ENCODE peak calls at places on chromosomes 16 and 17, in six cellular contexts. I is bronchial epithelial cell; B is thyroid gland; O is CD4-positive, alpha-beta T cell; K is GM12865; J is fibroblast of mammary gland. N is an unnamed sample.

GRCh38 chr16:588889-589657 is 793 bp upstream of the RAB40C start:
- DNase-seq in J (peak), B (peak), I (peak), K (peak), O (peak), N (peak)

GRCh38 chr16:85659805-85660511 is 28.8 kb downstream of the GINS2 start:
- DNase-seq in B (peak), K (peak), O (peak), I (peak), J (peak), N (peak)

GRCh38 chr17:29619251-29619650 is 3.5 kb downstream of the CORO6 start:
- DNase-seq in O (no peak), K (no peak), I (peak), B (peak), J (peak), N (no peak)

GRCh38 chr17:14582996-14583395 is 282.1 kb downstream of the HS3ST3B1 start:
- DNase-seq in B (no peak), I (no peak), O (no peak), K (no peak), J (no peak), N (no peak)

GRCh38 chr16:19588661-19589060 is 33.2 kb downstream of the VPS35L start:
- DNase-seq in B (no peak), O (no peak), I (no peak), J (peak), K (no peak), N (no peak)

GRCh38 chr17:18185832-18186231 is 2.2 kb downstream of the ALKBH5 start:
- DNase-seq in O (no peak), B (no peak), J (peak), K (peak), I (no peak), N (no peak)

GRCh38 chr16:57383276-57384247 is 11.3 kb downstream of the CX3CL1 start:
- DNase-seq in B (no peak), K (no peak), J (peak), O (no peak), I (no peak), N (no peak)

GRCh38 chr17:57747221-57748017 is 2.3 kb upstream of the CCDC182 start:
- DNase-seq in J (peak), B (peak), K (peak), O (peak), I (peak), N (no peak)

GRCh38 chr16:61909074-61909473 is 127.2 kb downstream of the CDH8 start:
- DNase-seq in I (no peak), K (no peak), J (no peak), O (no peak), B (no peak), N (no peak)

GRCh38 chr16:19017179-19017578 is 33.4 kb downstream of the TMC7 start:
- DNase-seq in B (no peak), O (no peak), I (no peak), J (no peak), K (no peak), N (no peak)

GRCh38 chr16:85249418-85249817 is 137.1 kb upstream of the CIBAR2 start:
- DNase-seq in O (no peak), B (no peak), I (no peak), K (no peak), J (no peak), N (no peak)

GRCh38 chr17:49439673-49440571 is 25.2 kb upstream of the PHB1 start:
- DNase-seq in K (no peak), J (peak), B (no peak), I (no peak), O (no peak), N (no peak)

GRCh38 chr17:12667299-12667958 is 1.7 kb downstream of the MYOCD start:
- DNase-seq in B (peak), I (peak), J (peak), O (no peak), K (peak), N (peak)

GRCh38 chr16:57187508-57187854 is 1.4 kb downstream of the RSPRY1 start:
- DNase-seq in O (no peak), I (no peak), B (peak), J (no peak), K (peak), N (no peak)

GRCh38 chr17:37490022-37490587 is 414 bp downstream of the DUSP14 start:
- DNase-seq in J (peak), K (peak), O (peak), B (peak), I (peak), N (peak)
- TF ChIP-seq CTCF in J (no peak), K (peak), O (peak), B (no peak), I (no peak), N (peak)

GRCh38 chr17:6435051-6435450 is at the start of gene AIPL1:
- DNase-seq in O (no peak), J (no peak), B (no peak), I (no peak), K (no peak), N (no peak)

GRCh38 chr17:6437466-6437865 is 2.5 kb upstream of the AIPL1 start:
- DNase-seq in I (no peak), O (no peak), B (no peak), J (no peak), K (no peak), N (no peak)

GRCh38 chr17:6439951-6440350 is 4.3 kb upstream of the PIMREG start:
- DNase-seq in J (no peak), B (no peak), O (no peak), I (no peak), K (no peak), N (no peak)

GRCh38 chr17:6437956-6438355 is 3.0 kb upstream of the AIPL1 start:
- DNase-seq in K (no peak), I (no peak), J (no peak), O (no peak), B (no peak), N (no peak)

DNA sequence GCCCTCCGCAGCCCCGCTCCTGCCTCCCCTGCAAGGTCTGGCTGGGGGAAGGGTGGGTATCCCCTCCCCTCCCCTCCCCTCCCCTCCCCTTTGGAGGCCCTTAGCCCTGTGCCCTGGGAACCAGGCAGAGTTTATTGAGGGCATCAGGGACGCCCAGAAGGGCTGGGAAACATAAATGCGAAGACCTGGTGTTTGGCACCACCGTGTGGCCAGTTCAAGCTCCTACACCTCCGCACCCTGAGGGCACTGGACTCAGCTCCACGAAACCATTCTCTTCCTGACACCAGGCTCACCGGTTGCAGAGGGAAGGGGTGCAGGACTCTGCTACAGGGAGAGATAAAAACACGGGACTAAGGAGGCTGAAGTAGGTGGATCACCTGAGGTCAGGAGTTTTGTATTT is 1.0 kb upstream of the AIPL1 start:
- DNase-seq in J (peak), I (peak), B (peak), O (peak), K (peak), N (peak)
- TF ChIP-seq CTCF in J (peak), I (peak), B (peak), O (peak), K (peak), N (peak)

GRCh38 chr17:7744416-7744815 is 26.9 kb downstream of the DNAH2 start:
- DNase-seq in K (no peak), I (no peak), B (no peak), J (no peak), O (no peak), N (no peak)

GRCh38 chr17:7748098-7748775 is 30.7 kb downstream of the DNAH2 start:
- DNase-seq in O (no peak), K (no peak), I (no peak), B (no peak), J (peak), N (no peak)

GRCh38 chr17:7742729-7743128 is 25.2 kb downstream of the DNAH2 start:
- DNase-seq in J (no peak), K (no peak), O (no peak), I (no peak), B (no peak), N (no peak)

GRCh38 chr17:7747586-7747985 is 30.0 kb downstream of the DNAH2 start:
- DNase-seq in O (no peak), J (peak), K (no peak), B (no peak), I (no peak), N (no peak)

DNA sequence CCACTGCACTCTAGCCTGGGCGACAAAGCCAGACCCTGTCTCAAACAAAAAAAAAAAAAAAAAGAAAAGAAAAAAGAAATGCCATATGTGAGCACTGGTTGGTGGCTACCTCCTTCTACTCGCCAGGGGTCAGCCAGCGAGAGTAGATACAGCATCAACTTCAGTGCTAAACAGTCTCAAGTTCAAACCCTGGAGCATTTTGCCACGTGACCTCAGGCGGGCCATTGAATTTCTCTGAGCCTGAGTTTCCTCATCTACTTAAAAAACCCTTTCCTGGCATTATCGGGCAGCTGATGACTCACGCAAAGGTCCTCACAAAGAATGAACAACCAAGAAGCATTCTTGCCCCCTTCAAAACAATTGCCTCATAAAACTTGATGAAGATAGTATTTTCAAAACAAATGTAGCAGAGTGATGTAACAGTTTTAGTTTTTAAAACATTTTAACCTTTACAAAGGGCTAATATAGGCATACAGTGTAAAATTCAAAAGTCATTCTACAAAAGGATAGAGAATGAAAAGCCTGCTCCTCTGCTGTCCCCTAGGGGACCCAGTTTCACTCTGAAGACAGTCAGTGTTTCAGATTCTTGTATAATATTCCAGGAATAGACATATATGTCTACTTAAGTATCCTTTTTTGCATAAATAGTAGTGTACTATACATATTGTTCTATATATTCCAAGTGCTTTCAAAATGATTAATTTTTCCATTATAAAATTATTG is 28.4 kb downstream of the DNAH2 start:
- DNase-seq in I (peak), O (no peak), J (peak), B (no peak), K (no peak), N (no peak)
- TF ChIP-seq CTCF in I (no peak), O (no peak), J (peak), B (no peak), K (no peak), N (peak)

GRCh38 chr17:6421700-6422604 is 13.0 kb downstream of the AIPL1 start:
- DNase-seq in O (peak), B (peak), K (peak), J (peak), I (peak), N (peak)

GRCh38 chr17:6422654-6423241 is 12.2 kb downstream of the AIPL1 start:
- DNase-seq in B (no peak), J (no peak), I (no peak), K (no peak), O (no peak), N (no peak)

GRCh38 chr17:6423931-6424330 is 11.0 kb downstream of the AIPL1 start:
- DNase-seq in K (no peak), B (no peak), I (no peak), O (no peak), J (no peak), N (no peak)

GRCh38 chr17:6415616-6416015 is 19.3 kb downstream of the AIPL1 start:
- DNase-seq in B (no peak), J (no peak), I (no peak), K (no peak), O (no peak), N (no peak)

DNA sequence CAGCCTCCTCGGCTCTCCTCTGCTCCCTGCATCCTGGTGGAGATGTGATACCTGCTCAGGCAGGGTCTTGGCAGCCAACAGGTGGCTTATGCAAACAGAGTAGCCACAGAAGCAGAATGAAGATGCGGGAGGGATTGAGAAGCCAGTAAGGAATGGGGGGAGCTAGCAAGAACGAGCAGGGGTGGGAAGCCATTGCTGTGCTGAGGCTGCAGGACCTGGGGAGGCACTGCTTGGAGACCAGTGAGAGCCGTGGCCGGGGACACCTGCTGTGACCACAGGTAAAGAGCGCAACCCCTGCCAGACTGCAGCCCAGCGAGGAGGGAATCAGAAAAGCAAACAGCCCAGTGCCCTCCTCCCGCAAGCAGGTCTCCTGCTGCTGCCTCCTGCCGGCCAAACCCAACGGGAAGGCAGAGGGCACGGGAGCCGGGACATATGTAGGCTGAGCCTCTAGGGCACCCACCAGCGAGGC is 14.7 kb downstream of the AIPL1 start:
- DNase-seq in K (peak), B (no peak), J (peak), O (no peak), I (no peak), N (peak)
- TF ChIP-seq CTCF in K (peak), B (no peak), J (peak), O (no peak), I (peak), N (peak)

GRCh38 chr16:10136916-10137315 is 45.3 kb downstream of the GRIN2A start:
- DNase-seq in K (no peak), O (no peak), J (no peak), I (no peak), B (no peak), N (no peak)
- TF ChIP-seq CTCF in K (no peak), O (no peak), J (no peak), I (no peak), B (no peak), N (peak)

DNA sequence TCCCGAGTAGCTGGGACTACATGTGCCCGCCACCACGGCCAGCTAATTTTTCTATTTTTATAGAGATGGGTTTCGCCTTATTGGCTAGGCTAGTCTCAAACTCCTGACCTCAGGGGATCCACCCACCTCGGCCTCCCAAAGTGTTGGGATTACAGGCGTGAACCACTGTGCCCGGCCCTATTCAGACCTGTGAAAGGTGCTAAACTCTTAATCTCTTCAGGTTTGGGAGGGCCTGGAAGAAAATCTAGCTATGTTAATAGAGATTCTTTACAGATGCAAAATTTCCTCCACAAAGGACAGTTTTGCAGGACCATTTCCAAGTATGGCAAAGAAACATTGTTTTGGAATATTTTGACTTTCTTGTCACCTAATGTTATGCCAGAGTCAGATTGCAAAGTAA is 3.1 kb upstream of the PLA2G15 start:
- DNase-seq in J (no peak), B (no peak), I (no peak), O (no peak), K (no peak), N (no peak)
- TF ChIP-seq CTCF in J (no peak), B (no peak), I (no peak), O (no peak), K (no peak), N (no peak)

GRCh38 chr17:45284176-45285140 is 22.6 kb upstream of the SPATA32 start:
- DNase-seq in O (peak), B (no peak), I (peak), K (peak), J (no peak), N (no peak)
- TF ChIP-seq CTCF in O (no peak), B (no peak), I (peak), K (peak), J (peak), N (peak)

DNA sequence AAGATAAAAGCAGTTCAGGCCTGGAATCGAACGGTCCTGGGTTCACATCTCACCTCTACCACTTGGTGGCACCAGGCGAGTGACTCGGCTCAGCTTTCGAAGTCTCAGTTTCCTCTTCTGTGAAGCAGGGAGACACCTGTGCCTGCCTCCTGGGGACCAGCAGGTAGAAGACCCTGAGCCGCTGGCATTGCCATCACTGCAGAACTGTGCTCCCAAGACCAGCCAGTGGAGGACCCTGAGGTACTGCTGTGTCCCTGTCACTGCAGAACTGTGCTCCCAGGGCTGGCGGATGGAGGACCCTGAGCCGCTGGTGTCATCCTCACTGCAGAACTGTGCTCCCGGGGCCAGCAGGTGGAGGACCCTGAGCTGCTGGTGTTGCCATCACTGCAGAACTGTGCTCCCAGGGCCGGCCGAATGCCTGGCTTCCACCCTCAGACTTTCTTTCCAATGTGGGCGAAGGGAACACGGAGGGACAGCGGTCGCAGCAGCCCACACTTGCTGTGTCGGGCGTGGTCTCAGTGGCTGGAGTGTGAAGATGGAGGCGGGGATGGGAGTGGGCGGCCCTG is 8.7 kb upstream of the SLC7A5 start:
- DNase-seq in K (peak), I (no peak), B (no peak), O (no peak), J (no peak), N (no peak)
- TF ChIP-seq CTCF in K (peak), I (no peak), B (no peak), O (no peak), J (peak), N (peak)

N was measured in progenitor cell of endocrine pancreas.